ENCODE peak calls at places on chromosomes 5 and 9, in ten cellular contexts. H, W, S, V, N, E, I, M, G and Z are unnamed samples.

GRCh38 chr9:119026120-119026519 is 343.1 kb downstream of the BRINP1 start:
- DNase-seq in I (no peak), M (peak; percentile 11), V (no peak), H (peak; percentile 54), S (peak; percentile 66), G (no peak), E (peak; percentile 7), W (peak; percentile 9), N (no peak), Z (peak; percentile 56)

GRCh38 chr5:2996248-2996647 is 244.8 kb upstream of the IRX2 start:
- DNase-seq in E (no peak), I (no peak), W (no peak), S (no peak), M (peak; percentile 81), G (no peak), V (no peak), N (no peak), H (no peak), Z (no peak)

GRCh38 chr9:122332083-122332482 is 38.7 kb upstream of the PTGS1 start:
- DNase-seq in I (no peak), E (no peak), M (no peak), N (no peak), S (no peak), H (no peak), V (no peak), G (no peak), W (no peak), Z (no peak)

GRCh38 chr5:93592866-93593265 is 9.8 kb downstream of the NR2F1 start:
- DNase-seq in G (no peak), I (no peak), V (no peak), M (no peak), E (no peak), H (no peak), W (no peak), S (no peak), N (no peak), Z (no peak)

GRCh38 chr9:131884222-131884621 is 144.3 kb upstream of the RAPGEF1 start:
- DNase-seq in W (no peak), I (no peak), H (no peak), N (no peak), V (no peak), M (no peak), E (no peak), S (no peak), G (no peak), Z (no peak)

GRCh38 chr5:81247441-81247972 is 14.4 kb downstream of the CKMT2 start:
- DNase-seq in W (no peak), I (peak; percentile 14), S (no peak), N (no peak), G (peak; percentile 63), V (no peak), H (no peak), E (no peak), M (peak; percentile 69), Z (no peak)

GRCh38 chr5:24401767-24402166 is 243.0 kb downstream of the CDH10 start:
- DNase-seq in V (no peak), H (no peak), G (peak; percentile 10), E (no peak), I (peak; percentile 50), M (peak; percentile 67), N (no peak), W (no peak), S (no peak), Z (no peak)

GRCh38 chr9:126160067-126160853 is 166.4 kb upstream of the MVB12B start:
- DNase-seq in N (no peak), S (no peak), H (no peak), V (no peak), E (no peak), M (no peak), G (no peak), W (no peak), I (no peak), Z (no peak)

GRCh38 chr5:163861670-163862069 is 356.3 kb downstream of the MAT2B start:
- DNase-seq in V (no peak), S (no peak), M (peak; percentile 68), E (no peak), I (no peak), W (no peak), N (no peak), G (peak; percentile 83), H (no peak), Z (no peak)

GRCh38 chr9:87445646-87446045 is 52.0 kb upstream of the DAPK1 start:
- DNase-seq in G (peak; percentile 42), N (peak; percentile 27), S (no peak), W (no peak), H (no peak), E (peak; percentile 69), M (peak; percentile 32), I (no peak), V (peak; percentile 76), Z (peak; percentile 10)

GRCh38 chr5:127176769-127177168 is 103.5 kb upstream of the C5orf63 start:
- DNase-seq in M (no peak), S (no peak), H (no peak), G (no peak), V (no peak), N (no peak), W (no peak), E (no peak), I (no peak), Z (no peak)

GRCh38 chr5:55920784-55921183 is 69.6 kb downstream of the IL31RA start:
- DNase-seq in M (peak; percentile 49), E (no peak), S (no peak), V (peak; percentile 5), I (peak; percentile 29), W (no peak), G (peak; percentile 35), H (no peak), N (no peak), Z (no peak)

GRCh38 chr5:73115399-73116051 is 4.8 kb upstream of the TMEM171 start:
- DNase-seq in S (no peak), M (peak; percentile 85), E (no peak), G (peak; percentile 37), V (no peak), I (peak; percentile 74), H (no peak), N (no peak), W (no peak), Z (no peak)

GRCh38 chr5:40937064-40937463 is 27.8 kb downstream of the C7 start:
- DNase-seq in E (no peak), S (no peak), H (no peak), I (no peak), M (no peak), G (no peak), W (no peak), N (no peak), V (no peak), Z (no peak)

GRCh38 chr5:112878760-112879159 is 17.7 kb downstream of the SRP19 start:
- DNase-seq in V (peak; percentile 16), W (no peak), I (peak; percentile 48), H (no peak), G (peak; percentile 18), N (no peak), M (peak; percentile 44), E (no peak), S (no peak), Z (no peak)

GRCh38 chr5:140553657-140554056 is 3.6 kb downstream of the SRA1 start:
- DNase-seq in I (peak; percentile 42), S (no peak), N (no peak), G (no peak), M (peak; percentile 55), E (no peak), V (no peak), W (no peak), H (no peak), Z (no peak)

GRCh38 chr9:92617195-92617813 is 52.6 kb downstream of the IPPK start:
- DNase-seq in I (no peak), N (no peak), E (no peak), H (no peak), M (no peak), S (no peak), G (no peak), W (no peak), V (no peak), Z (no peak)

GRCh38 chr5:77952811-77953210 is 176.7 kb upstream of the TBCA start:
- DNase-seq in I (peak; percentile 55), N (no peak), E (no peak), W (no peak), M (peak; percentile 79), H (no peak), V (no peak), S (no peak), G (peak; percentile 61), Z (no peak)

GRCh38 chr5:75869891-75870290 is 152.7 kb upstream of the POC5 start:
- DNase-seq in W (no peak), M (no peak), N (no peak), H (no peak), S (no peak), E (no peak), V (no peak), G (no peak), I (no peak), Z (no peak)

GRCh38 chr5:126846344-126846743 is 69.4 kb downstream of the LMNB1 start:
- DNase-seq in E (no peak), W (no peak), N (no peak), S (no peak), M (no peak), H (no peak), G (peak; percentile 63), V (no peak), I (no peak), Z (no peak)

GRCh38 chr9:123322771-123323481 is 33.1 kb upstream of the CRB2 start:
- DNase-seq in G (no peak), V (peak; percentile 48), E (no peak), N (peak; percentile 34), W (no peak), S (no peak), I (no peak), H (no peak), M (peak; percentile 22), Z (no peak)

GRCh38 chr5:91641730-91642350 is 258.7 kb upstream of the ARRDC3 start:
- DNase-seq in G (peak; percentile 64), W (no peak), S (no peak), E (no peak), N (peak; percentile 48), V (no peak), I (peak; percentile 87), H (no peak), M (peak; percentile 58), Z (no peak)

GRCh38 chr9:135788576-135789300 is 86.8 kb downstream of the KCNT1 start:
- DNase-seq in G (no peak), M (no peak), W (no peak), I (no peak), E (no peak), V (no peak), H (no peak), N (no peak), S (no peak), Z (no peak)

GRCh38 chr9:2726620-2727335 is 9.5 kb downstream of the KCNV2 start:
- DNase-seq in S (no peak), W (no peak), I (peak; percentile 56), E (no peak), M (peak; percentile 79), V (no peak), N (no peak), G (peak; percentile 35), H (no peak), Z (no peak)

GRCh38 chr5:73370620-73371583 is 77.7 kb downstream of the FOXD1 start:
- DNase-seq in V (no peak), S (no peak), W (no peak), I (peak; percentile 95), N (no peak), G (peak; percentile 76), E (no peak), H (no peak), M (peak; percentile 99), Z (no peak)

GRCh38 chr5:51383494-51384081 is 340 bp downstream of the ISL1 start:
- DNase-seq in W (no peak), N (peak; percentile 42), S (no peak), M (no peak), I (no peak), E (no peak), H (no peak), V (no peak), G (no peak), Z (no peak)

GRCh38 chr9:10613413-10613812 is 611 bp upstream of the PTPRD start:
- DNase-seq in E (peak; percentile 17), I (no peak), V (no peak), H (no peak), M (no peak), N (no peak), W (no peak), G (no peak), S (no peak), Z (no peak)

GRCh38 chr5:55226027-55226933 is 835 bp downstream of the MCIDAS start:
- DNase-seq in E (peak; percentile 45), M (peak; percentile 70), V (peak; percentile 74), H (peak; percentile 19), S (no peak), I (peak; percentile 62), N (peak; percentile 80), W (peak; percentile 28), G (peak; percentile 48), Z (no peak)